ENCODE peak calls at places on chromosome 1, in eight cellular contexts. H, G, W, P, U, S, Y and O are unnamed samples.

GRCh38 chr1:38526046-38526445 is 333.5 kb downstream of the RRAGC start:
- DNase-seq in Y (no peak), G (no peak), P (no peak), W (no peak), H (no peak), U (no peak), S (no peak), O (no peak)

GRCh38 chr1:228231192-228231591 is 23.3 kb downstream of the OBSCN start:
- DNase-seq in U (no peak), H (no peak), S (no peak), G (no peak), W (no peak), P (no peak), Y (no peak), O (no peak)

GRCh38 chr1:155970531-155971167 is 7.7 kb downstream of the ARHGEF2 start:
- DNase-seq in P (no peak), H (peak; percentile 82), Y (no peak), W (no peak), S (no peak), U (no peak), G (peak; percentile 88), O (no peak)

GRCh38 chr1:45802343-45803298 is 791 bp upstream of the MAST2 start:
- DNase-seq in H (peak; percentile 98), G (peak; percentile 99), S (no peak), P (peak; percentile 88), W (no peak), Y (no peak), U (no peak), O (peak; percentile 16)

GRCh38 chr1:208868554-208868953 is 624.4 kb upstream of the PLXNA2 start:
- DNase-seq in H (peak; percentile 32), U (no peak), W (no peak), S (no peak), Y (no peak), P (peak; percentile 53), G (no peak), O (no peak)

GRCh38 chr1:214558002-214558770 is 6.8 kb upstream of the PTPN14 start:
- DNase-seq in S (no peak), U (no peak), P (peak; percentile 70), W (no peak), Y (no peak), H (peak; percentile 97), G (peak; percentile 91), O (no peak)

GRCh38 chr1:51969038-51969705 is 21.3 kb downstream of the RAB3B start:
- DNase-seq in G (peak; percentile 98), U (no peak), Y (no peak), H (peak; percentile 99), P (peak; percentile 86), S (no peak), W (no peak), O (no peak)

GRCh38 chr1:29122662-29122986 is 1.1 kb downstream of the TMEM200B start:
- DNase-seq in W (no peak), U (no peak), P (peak; percentile 82), S (peak; percentile 22), G (peak; percentile 67), Y (no peak), H (peak; percentile 73), O (no peak)

GRCh38 chr1:183783342-183783741 is 21.6 kb upstream of the RGL1 start:
- DNase-seq in U (no peak), S (no peak), Y (no peak), H (no peak), P (peak; percentile 46), G (peak; percentile 36), W (no peak), O (no peak)

GRCh38 chr1:168893359-168893791 is 164.4 kb upstream of the DPT start:
- DNase-seq in H (no peak), W (no peak), G (no peak), S (no peak), Y (no peak), U (no peak), P (no peak), O (no peak)

GRCh38 chr1:167720965-167721616 is 691 bp upstream of the MPZL1 start:
- DNase-seq in W (no peak), G (peak; percentile 68), P (peak; percentile 68), S (no peak), U (no peak), Y (no peak), H (peak; percentile 63), O (no peak)

GRCh38 chr1:229253170-229253974 is 17.5 kb upstream of the RAB4A start:
- DNase-seq in S (peak; percentile 78), U (peak; percentile 81), G (peak; percentile 32), W (no peak), Y (no peak), H (peak; percentile 59), P (peak; percentile 44), O (no peak)

GRCh38 chr1:25609921-25610320 is 6.7 kb upstream of the MAN1C1 start:
- DNase-seq in W (no peak), H (no peak), P (no peak), U (no peak), Y (no peak), S (no peak), G (peak; percentile 61), O (no peak)

GRCh38 chr1:110291241-110292030 is 47.7 kb upstream of the RBM15 start:
- DNase-seq in S (no peak), G (no peak), U (no peak), P (no peak), H (no peak), Y (no peak), W (no peak), O (no peak)

GRCh38 chr1:62529227-62529626 is 68.1 kb upstream of the ANGPTL3 start:
- DNase-seq in P (no peak), Y (no peak), S (no peak), G (no peak), H (no peak), W (no peak), U (no peak), O (no peak)

GRCh38 chr1:234562336-234562735 is 47.6 kb downstream of the IRF2BP2 start:
- DNase-seq in W (no peak), G (no peak), H (no peak), P (no peak), U (no peak), Y (no peak), S (no peak), O (no peak)

GRCh38 chr1:226485192-226485591 is 63.4 kb upstream of the STUM start:
- DNase-seq in P (no peak), H (no peak), W (no peak), G (no peak), Y (no peak), U (no peak), S (no peak), O (no peak)

GRCh38 chr1:45969866-45970265 is 162.6 kb downstream of the PIK3R3 start:
- DNase-seq in Y (no peak), H (no peak), G (no peak), P (no peak), S (no peak), W (no peak), U (no peak), O (no peak)

DNA sequence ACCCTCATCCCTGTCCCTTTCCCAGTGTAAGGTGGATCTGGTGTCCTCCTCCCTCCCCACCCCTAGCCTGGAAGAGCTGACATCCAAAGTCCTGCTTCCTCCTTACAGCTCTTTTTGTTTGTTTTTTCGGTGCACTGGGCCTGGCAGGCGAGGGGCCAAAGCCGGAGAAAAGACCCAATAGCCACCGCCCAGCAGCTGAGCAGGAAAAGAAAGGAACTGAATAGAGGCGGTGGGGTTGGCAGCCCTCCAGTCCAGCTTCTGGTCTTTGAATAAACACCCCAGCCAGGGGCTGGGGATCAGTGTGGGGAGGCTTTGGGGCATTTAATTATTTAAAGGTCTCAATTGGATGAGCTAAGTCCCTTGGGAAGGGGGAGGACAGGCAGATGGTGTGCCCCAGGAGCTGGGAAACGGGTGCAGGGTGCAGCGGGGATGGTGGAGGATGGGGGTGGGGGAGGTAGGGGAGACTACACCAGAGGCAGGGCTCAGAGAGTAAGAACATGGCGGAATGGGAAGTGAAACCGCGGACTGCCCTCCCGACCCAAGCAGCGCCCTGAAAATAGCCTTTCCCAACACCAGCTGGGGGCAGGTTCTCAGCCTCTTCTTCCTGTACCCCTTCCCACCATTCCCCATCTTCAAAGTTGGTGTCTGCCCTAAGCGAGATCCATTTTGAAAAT is 20.2 kb downstream of the BTG2 start:
- DNase-seq in G (no peak), Y (no peak), P (no peak), W (no peak), H (no peak), U (no peak), S (no peak), O (no peak)
- H3K27ac ChIP-seq in G (no peak overlapping the region), Y (peak overlapping the region; percentile 99), P (no peak overlapping the region), W (peak overlapping the region; percentile 59), H (no peak overlapping the region), U (peak overlapping the region; percentile 98), S (peak overlapping the region; percentile 100), O (peak overlapping the region; percentile 96)

GRCh38 chr1:174160109-174160473 is 771 bp downstream of the RABGAP1L start:
- DNase-seq in H (peak; percentile 50), U (no peak), G (peak; percentile 39), P (peak; percentile 27), S (no peak), W (peak; percentile 25), Y (no peak), O (no peak)
- H3K4me1 ChIP-seq in H (no peaks in the 10 kb centered on the region), U (peaks cover 9% of the 10 kb centered on the region), G (no peaks in the 10 kb centered on the region), P (peaks cover 14% of the 10 kb centered on the region), S (peaks cover 27% of the 10 kb centered on the region), W (peaks cover 16% of the 10 kb centered on the region), Y (peaks cover 12% of the 10 kb centered on the region), O (peaks cover 46% of the 10 kb centered on the region)

DNA sequence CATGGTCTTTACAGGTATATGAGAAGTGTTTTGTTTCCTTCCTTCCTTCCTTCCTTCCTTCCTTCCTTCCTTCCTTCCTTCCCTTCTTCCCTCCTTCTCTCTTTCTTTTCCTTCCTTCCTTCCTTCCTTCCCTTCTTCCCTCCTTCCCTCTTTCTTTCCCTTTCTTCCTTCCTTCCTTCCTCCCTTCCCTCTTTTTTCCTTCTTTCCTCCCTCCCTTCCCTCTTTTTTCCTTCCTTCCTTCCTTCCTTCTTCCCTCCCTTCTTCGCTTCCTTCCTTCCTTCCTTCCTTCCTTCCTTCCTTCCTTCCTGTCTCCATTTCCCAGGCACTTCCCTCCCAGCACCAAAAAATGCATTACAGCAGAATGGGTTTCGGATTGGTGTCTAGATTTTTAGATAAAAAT is 235.0 kb upstream of the KIAA0040 start:
- DNase-seq in Y (no peak), S (no peak), H (no peak), G (no peak), W (no peak), U (no peak), P (no peak), O (no peak)
- H3K27ac ChIP-seq in Y (no peak overlapping the region), S (no peak overlapping the region), H (no peak overlapping the region), G (no peak overlapping the region), W (no peak overlapping the region), U (no peak overlapping the region), P (no peak overlapping the region), O (no peak overlapping the region)

GRCh38 chr1:44677201-44677520 is 2.6 kb downstream of the ARMH1 start:
- DNase-seq in H (peak; percentile 73), G (peak; percentile 53), W (no peak), P (peak; percentile 67), S (no peak), Y (no peak), U (no peak), O (no peak)
- H3K4me1 ChIP-seq in H (peaks cover 16% of the 10 kb centered on the region), G (peaks cover 6% of the 10 kb centered on the region), W (peaks cover 12% of the 10 kb centered on the region), P (peaks cover 36% of the 10 kb centered on the region), S (peaks cover 20% of the 10 kb centered on the region), Y (peaks cover 4% of the 10 kb centered on the region), U (peaks cover 6% of the 10 kb centered on the region), O (peaks cover 21% of the 10 kb centered on the region)